ENCODE peak calls at places on chromosomes 13 and 19, in five cellular contexts. I, A, F, L and U are unnamed samples.
A peak's percentile ranks its signal among the peaks of the same experiment; 100 is the strongest.

GRCh38 chr19:5559804-5560133 is 8.0 kb downstream of the TINCR start:
- DNase-seq in I (no peak), A (no peak), F (no peak), L (no peak), U (no peak)

GRCh38 chr19:2188708-2189385 is 25.1 kb downstream of the DOT1L start:
- DNase-seq in F (no peak), L (peak; percentile 54), A (peak; percentile 86), I (peak; percentile 75), U (no peak)

GRCh38 chr19:28493881-28494280 is 719.1 kb downstream of the UQCRFS1 start:
- DNase-seq in A (no peak), I (no peak), F (no peak), L (no peak), U (no peak)

GRCh38 chr13:114146629-114147028 is 14.2 kb upstream of the RASA3 start:
- DNase-seq in I (no peak), A (no peak), L (no peak), F (peak; percentile 32), U (no peak)

GRCh38 chr19:35628565-35629331 is at the start of gene RBM42:
- DNase-seq in A (peak; percentile 99), L (peak; percentile 99), F (peak; percentile 99), I (peak; percentile 99), U (peak; percentile 99)

GRCh38 chr13:59299584-59299983 is 864.1 kb downstream of the DIAPH3 start:
- DNase-seq in L (no peak), I (no peak), A (no peak), F (no peak), U (no peak)

GRCh38 chr19:6947745-6948144 is 60.4 kb downstream of the ADGRE1 start:
- DNase-seq in I (peak; percentile 43), L (peak; percentile 12), F (no peak), A (no peak), U (peak; percentile 44)

GRCh38 chr13:26482451-26483197 is 74.9 kb upstream of the WASF3 start:
- DNase-seq in I (peak; percentile 76), A (peak; percentile 74), F (peak; percentile 71), L (peak; percentile 78), U (peak; percentile 63)

GRCh38 chr19:4891066-4891465 is 11.6 kb downstream of the ARRDC5 start:
- DNase-seq in A (no peak), I (no peak), F (no peak), L (no peak), U (no peak)

GRCh38 chr13:114119196-114119595 is 13.2 kb downstream of the RASA3 start:
- DNase-seq in A (peak; percentile 95), F (no peak), I (peak; percentile 86), L (peak; percentile 86), U (peak; percentile 70)

GRCh38 chr19:17243854-17244617 is 1.7 kb downstream of the NR2F6 start:
- DNase-seq in L (no peak), I (peak; percentile 71), A (peak; percentile 20), F (no peak), U (peak; percentile 45)

GRCh38 chr19:1978346-1978894 is 37.1 kb downstream of the BTBD2 start:
- DNase-seq in I (no peak), F (no peak), A (no peak), L (no peak), U (no peak)

GRCh38 chr13:99359493-99359892 is 52.3 kb upstream of the GPR183 start:
- DNase-seq in A (no peak), I (no peak), L (no peak), F (no peak), U (no peak)

GRCh38 chr13:111531505-111531904 is 211.1 kb downstream of the TEX29 start:
- DNase-seq in L (peak; percentile 10), F (no peak), A (peak; percentile 0), I (no peak), U (no peak)

GRCh38 chr19:4909172-4909896 is at the start of gene UHRF1:
- DNase-seq in F (peak; percentile 71), L (no peak), A (no peak), I (peak; percentile 39), U (peak; percentile 51)

GRCh38 chr13:79434578-79434977 is 28.5 kb upstream of the RBM26 start:
- DNase-seq in F (no peak), A (peak; percentile 42), L (peak; percentile 57), I (peak; percentile 10), U (no peak)

GRCh38 chr13:52393572-52394357 is 12.2 kb downstream of the THSD1 start:
- DNase-seq in F (no peak), L (no peak), A (no peak), I (no peak), U (no peak)

GRCh38 chr13:25237083-25237482 is 50.2 kb downstream of the MTMR6 start:
- DNase-seq in A (no peak), F (no peak), L (no peak), I (no peak), U (no peak)

GRCh38 chr13:67619987-67620386 is 389.9 kb upstream of the PCDH9 start:
- DNase-seq in L (peak; percentile 42), F (no peak), A (peak; percentile 64), I (no peak), U (no peak)

GRCh38 chr19:15453091-15453498 is 3.3 kb upstream of the WIZ start:
- DNase-seq in A (no peak), L (no peak), I (peak; percentile 78), F (no peak), U (no peak)

GRCh38 chr19:28009696-28010095 is 1203.3 kb downstream of the UQCRFS1 start:
- DNase-seq in L (no peak), I (no peak), A (no peak), F (no peak), U (no peak)

GRCh38 chr13:106491928-106492327 is 43.5 kb downstream of the EFNB2 start:
- DNase-seq in L (no peak), F (no peak), I (no peak), A (no peak), U (no peak)

GRCh38 chr13:110240352-110240751 is 66.6 kb downstream of the COL4A1 start:
- DNase-seq in L (no peak), F (no peak), A (no peak), I (no peak), U (no peak)

GRCh38 chr13:30526612-30527217 is 61.0 kb upstream of the HMGB1 start:
- DNase-seq in F (no peak), A (peak; percentile 25), L (peak; percentile 6), I (no peak), U (no peak)

GRCh38 chr13:71242191-71242590 is 624.8 kb downstream of the DACH1 start:
- DNase-seq in L (no peak), A (no peak), I (no peak), F (no peak), U (no peak)

GRCh38 chr13:62119739-62120700 is 704.4 kb upstream of the PCDH20 start:
- DNase-seq in I (no peak), F (no peak), A (peak; percentile 17), L (no peak), U (peak; percentile 18)

GRCh38 chr19:3095375-3096191 is 1.4 kb downstream of the GNA11 start:
- DNase-seq in F (peak; percentile 60), I (no peak), L (no peak), A (no peak), U (peak; percentile 48)

GRCh38 chr13:106490887-106491321 is 44.6 kb downstream of the EFNB2 start:
- DNase-seq in F (no peak), A (no peak), L (no peak), I (no peak), U (no peak)

GRCh38 chr13:37360556-37360955 is 238.0 kb downstream of the POSTN start:
- DNase-seq in L (no peak), I (no peak), F (no peak), A (peak; percentile 46), U (no peak)

GRCh38 chr19:18202759-18203407 is 959 bp downstream of the RAB3A start:
- DNase-seq in I (no peak), L (no peak), A (no peak), F (peak; percentile 46), U (no peak)

GRCh38 chr13:99399623-99399974 is 92.4 kb upstream of the GPR183 start:
- DNase-seq in A (no peak), L (no peak), I (no peak), F (no peak), U (no peak)

GRCh38 chr13:39322836-39323585 is 280.0 kb downstream of the LHFPL6 start:
- DNase-seq in I (no peak), L (no peak), A (no peak), F (no peak), U (no peak)

GRCh38 chr19:16581971-16582343 is 9.7 kb upstream of the SLC35E1 start:
- DNase-seq in I (no peak), F (no peak), A (peak; percentile 23), L (no peak), U (no peak)

GRCh38 chr13:95100525-95101121 is 200.6 kb downstream of the ABCC4 start:
- DNase-seq in I (no peak), A (peak; percentile 77), F (no peak), L (peak; percentile 66), U (peak; percentile 73)

GRCh38 chr13:73090116-73090811 is 31.5 kb downstream of the KLF5 start:
- DNase-seq in I (peak; percentile 68), L (peak; percentile 78), A (peak; percentile 91), F (peak; percentile 82), U (peak; percentile 92)

GRCh38 chr13:98050041-98050466 is 92.8 kb upstream of the FARP1 start:
- DNase-seq in F (no peak), I (peak; percentile 22), L (peak; percentile 63), A (peak; percentile 67), U (no peak)

GRCh38 chr13:98549006-98549727 is 27.7 kb downstream of the STK24 start:
- DNase-seq in F (no peak), I (peak; percentile 79), L (peak; percentile 71), A (peak; percentile 98), U (no peak)

GRCh38 chr19:49984491-49984890 is 23.5 kb upstream of the SIGLEC11 start:
- DNase-seq in F (no peak), A (no peak), L (no peak), I (no peak), U (no peak)